ENCODE peak calls at places on chromosomes 4 and X, in five cellular contexts. J, L, G, B and C are unnamed samples.

GRCh38 chr4:22881416-22881815 is 188.7 kb downstream of the GBA3 start:
- DNase-seq in J (no peak), L (no peak), G (no peak), B (no peak), C (no peak)

GRCh38 chrX:19545651-19546050 is 30.3 kb upstream of the MAP3K15 start:
- DNase-seq in G (no peak), L (no peak), B (no peak), J (no peak), C (no peak)

GRCh38 chr4:53003959-53004358 is 141.8 kb downstream of the RASL11B start:
- DNase-seq in G (no peak), J (no peak), B (no peak), L (no peak), C (no peak)

GRCh38 chrX:1325515-1326116 is 11.0 kb upstream of the IL3RA start:
- DNase-seq in J (no peak), B (no peak), L (no peak), G (no peak), C (no peak)

GRCh38 chr4:82721819-82722423 is 76.7 kb downstream of the SCD5 start:
- DNase-seq in B (no peak), L (no peak), G (peak; percentile 29), J (peak; percentile 62), C (no peak)

GRCh38 chr4:168711197-168712120 is 214.6 kb downstream of the PALLD start:
- DNase-seq in B (no peak), J (no peak), G (no peak), L (peak; percentile 76), C (no peak)

GRCh38 chr4:76192221-76192620 is 21.4 kb downstream of the SCARB2 start:
- DNase-seq in B (no peak), G (no peak), L (no peak), J (no peak), C (no peak)

GRCh38 chr4:57303012-57303751 is 193.0 kb upstream of the IGFBP7 start:
- DNase-seq in G (peak; percentile 23), J (peak; percentile 2), L (peak; percentile 3), B (no peak), C (no peak)

GRCh38 chrX:107834273-107835201 is 8.9 kb downstream of the MID2 start:
- DNase-seq in G (no peak), B (no peak), L (peak; percentile 32), J (no peak), C (no peak)

GRCh38 chr4:18020671-18021469 is 685 bp downstream of the LCORL start:
- DNase-seq in J (peak; percentile 65), B (peak; percentile 81), L (peak; percentile 89), G (peak; percentile 80), C (peak; percentile 51)

GRCh38 chrX:115948018-115948923 is 222.3 kb upstream of the AGTR2 start:
- DNase-seq in J (no peak), L (no peak), G (no peak), B (no peak), C (no peak)

DNA sequence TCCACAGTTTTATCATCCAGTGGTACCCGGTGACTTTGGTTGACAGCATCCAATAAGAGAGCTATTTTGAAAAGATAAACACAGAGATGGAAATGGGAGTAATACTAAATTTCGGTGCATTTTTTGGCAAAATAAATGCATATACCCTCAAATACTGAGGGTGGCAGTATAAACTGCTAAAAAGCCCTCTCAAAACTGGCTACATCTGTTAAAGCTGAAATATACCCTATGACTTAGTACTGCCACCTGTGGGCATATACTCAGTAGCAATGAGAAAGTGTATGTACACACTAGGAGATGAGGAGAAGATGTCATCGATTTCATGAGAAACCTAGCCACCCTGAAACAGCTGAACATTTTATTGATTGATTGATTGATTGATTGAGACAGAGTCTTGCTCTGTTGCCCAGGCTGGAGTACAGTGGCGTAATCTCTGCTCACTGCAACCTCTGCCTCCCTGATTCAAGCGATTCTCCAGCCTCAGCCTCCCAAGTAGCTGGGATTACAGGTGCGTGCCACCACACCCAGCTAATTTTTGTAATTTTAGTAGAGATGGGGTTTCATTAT is 12.2 kb upstream of the TMEM128 start:
- DNase-seq in G (no peak), L (peak; percentile 89), J (peak; percentile 81), B (no peak), C (no peak)
- H3K4me3 ChIP-seq in G (no peak overlapping the region), L (no peak overlapping the region), J (no peak overlapping the region), B (no peak overlapping the region), C (no peak overlapping the region)

GRCh38 chrX:135543924-135544323 is 23.5 kb downstream of the INTS6L start:
- DNase-seq in J (no peak), B (no peak), L (no peak), G (no peak), C (no peak)
- H3K4me3 ChIP-seq in J (no peak overlapping the region), B (no peak overlapping the region), L (no peak overlapping the region), G (no peak overlapping the region), C (no peak overlapping the region)

DNA sequence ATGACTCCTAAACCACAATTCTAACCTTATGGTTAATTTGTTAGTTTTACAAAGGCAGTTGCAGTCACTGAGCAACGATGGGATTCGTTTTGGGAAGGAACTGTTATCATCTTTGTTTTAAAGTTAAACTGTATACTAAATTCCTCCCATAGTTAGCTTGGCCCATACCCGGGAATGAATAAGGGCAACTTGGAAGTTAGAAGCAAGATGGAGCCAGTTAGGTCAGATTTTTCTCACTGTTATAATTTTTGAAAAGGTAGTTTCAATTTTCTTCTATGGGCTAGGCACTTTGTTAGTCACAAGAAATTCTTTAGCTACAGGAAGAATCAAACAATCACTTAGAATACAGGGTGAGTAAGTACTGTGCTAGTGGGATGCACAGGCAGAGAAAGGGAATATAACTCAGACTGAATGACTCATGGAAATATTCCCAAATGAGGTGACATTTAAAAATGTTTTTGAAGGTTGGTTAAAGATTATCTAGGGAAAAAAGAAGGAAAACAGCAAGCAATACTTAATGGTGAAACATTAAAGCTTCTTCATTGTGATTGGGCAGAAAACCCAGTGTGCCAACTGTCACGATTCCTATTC is 153.6 kb downstream of the MAGEB17 start:
- DNase-seq in L (no peak), B (no peak), J (no peak), G (no peak), C (peak; percentile 1)
- H3K4me3 ChIP-seq in L (no peak overlapping the region), B (no peak overlapping the region), J (no peak overlapping the region), G (no peak overlapping the region), C (no peak overlapping the region)

GRCh38 chr4:185772391-185773093 is 39.5 kb downstream of the SORBS2 start:
- DNase-seq in G (no peak), B (no peak), L (no peak), J (no peak), C (no peak)
- H3K4me3 ChIP-seq in G (peak overlapping the region; percentile 60), B (peak overlapping the region; percentile 61), L (no peak overlapping the region), J (no peak overlapping the region), C (peak overlapping the region; percentile 47)

DNA sequence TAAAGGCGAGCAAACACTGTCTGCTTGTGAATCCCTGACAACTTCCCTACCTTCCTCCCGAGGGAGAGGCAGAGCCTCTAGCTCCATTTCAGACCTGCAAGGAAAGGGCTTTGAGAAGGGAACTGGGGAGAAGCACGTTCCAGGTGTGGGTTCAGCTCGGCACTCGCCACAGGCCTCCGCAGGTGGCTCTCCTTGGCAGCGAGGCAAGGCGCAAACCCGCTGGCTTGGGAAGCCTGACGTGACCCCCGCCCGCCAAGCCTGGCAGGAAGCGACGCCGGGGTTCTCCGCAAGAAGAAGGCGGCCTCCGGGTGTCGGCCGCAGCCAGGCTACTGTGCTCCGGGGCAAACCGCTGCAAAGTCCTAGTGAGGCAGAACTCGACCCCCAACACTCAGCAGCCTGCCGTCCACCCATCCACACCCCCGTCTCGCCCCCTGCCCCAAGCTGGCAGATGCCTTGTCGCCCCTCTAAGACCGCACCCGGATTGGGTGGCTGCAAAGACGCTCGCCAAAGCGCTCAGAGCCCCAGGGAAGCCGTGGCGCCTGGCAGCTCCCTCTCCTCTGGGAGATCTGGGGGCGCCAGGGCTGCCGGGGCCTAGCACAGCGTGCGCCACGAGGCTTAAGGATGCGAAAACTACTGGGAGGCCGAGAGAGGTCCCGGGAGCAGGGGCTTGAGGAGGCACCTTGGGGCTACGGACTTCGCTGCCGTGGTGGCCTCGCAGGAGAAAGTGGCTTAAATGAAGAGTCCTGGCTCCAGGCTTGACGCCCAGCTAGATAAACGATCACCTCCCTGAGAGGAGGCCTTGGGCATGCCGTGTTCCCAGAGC is 21.8 kb downstream of the NKX3-2 start:
- DNase-seq in J (no peak), B (no peak), G (no peak), L (no peak), C (no peak)
- H3K4me3 ChIP-seq in J (no peak overlapping the region), B (peak overlapping the region; percentile 34), G (peak overlapping the region; percentile 5), L (no peak overlapping the region), C (peak overlapping the region; percentile 10)

GRCh38 chr4:99816611-99817309 is at the start of gene DAPP1:
- DNase-seq in J (peak; percentile 58), G (no peak), L (no peak), B (no peak), C (no peak)
- H3K4me3 ChIP-seq in J (no peak within 1 kb of the TSS), G (no peak within 1 kb of the TSS), L (no peak within 1 kb of the TSS), B (peak within 1 kb of the TSS; percentile 50), C (no peak within 1 kb of the TSS)

GRCh38 chr4:95537967-95538485 is 10.7 kb downstream of the UNC5C start:
- DNase-seq in B (no peak), G (no peak), L (no peak), J (no peak), C (no peak)

GRCh38 chr4:95537181-95537580 is 11.6 kb downstream of the UNC5C start:
- DNase-seq in L (no peak), J (no peak), G (peak; percentile 41), B (no peak), C (no peak)

GRCh38 chr4:95540227-95540626 is 8.5 kb downstream of the UNC5C start:
- DNase-seq in G (peak; percentile 38), L (no peak), J (no peak), B (no peak), C (no peak)

GRCh38 chr4:95541094-95541493 is 7.7 kb downstream of the UNC5C start:
- DNase-seq in G (no peak), L (no peak), J (no peak), B (no peak), C (no peak)

DNA sequence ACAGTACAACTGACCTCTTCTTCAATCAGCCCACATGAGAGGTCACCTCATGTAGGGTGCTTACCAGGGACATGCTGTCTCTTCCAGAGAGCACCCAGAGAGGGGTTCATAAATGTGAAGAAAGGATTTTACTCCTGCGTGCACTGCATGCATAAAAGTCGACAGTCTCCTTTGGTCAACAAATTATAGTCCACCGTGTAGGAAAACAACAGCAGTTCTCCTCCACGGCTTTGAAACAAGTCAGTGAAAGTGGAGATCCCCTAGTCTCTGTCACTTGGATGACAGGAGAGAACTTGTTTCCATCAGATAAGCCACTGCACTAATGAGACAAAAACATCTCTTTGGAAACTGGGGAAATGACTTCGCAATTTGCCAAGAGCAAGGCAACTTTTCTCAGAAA is 9.7 kb downstream of the UNC5C start:
- DNase-seq in J (no peak), L (no peak), B (no peak), G (no peak), C (no peak)
- H3K4me3 ChIP-seq in J (no peak overlapping the region), L (no peak overlapping the region), B (peak overlapping the region; percentile 80), G (no peak overlapping the region), C (no peak overlapping the region)

DNA sequence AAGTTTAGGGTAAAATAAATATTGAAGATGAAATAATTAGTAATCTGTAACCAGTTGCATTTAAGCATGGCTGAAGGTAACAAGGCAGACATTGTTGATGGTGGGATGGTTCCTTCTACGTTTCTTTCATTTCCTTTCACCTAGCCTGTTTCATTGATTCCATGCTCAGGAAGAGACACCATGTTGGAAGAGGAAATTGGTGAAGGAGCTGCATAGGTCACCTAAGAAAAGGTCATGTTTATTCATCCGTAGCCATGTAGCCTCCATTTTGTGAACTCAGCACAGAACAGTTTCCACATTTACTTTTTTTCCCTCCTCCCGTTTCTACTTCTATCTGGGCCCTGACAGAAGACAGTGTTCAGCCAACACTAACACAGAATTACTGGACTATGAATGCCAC is 3.8 kb downstream of the ADH1B start:
- DNase-seq in L (no peak), B (no peak), G (no peak), J (no peak), C (no peak)
- H3K4me3 ChIP-seq in L (no peak overlapping the region), B (peak overlapping the region; percentile 69), G (no peak overlapping the region), J (no peak overlapping the region), C (no peak overlapping the region)

GRCh38 chrX:65671286-65671685 is 3.8 kb downstream of the MSN start:
- DNase-seq in L (no peak), G (no peak), B (no peak), J (no peak), C (no peak)
- H3K4me3 ChIP-seq in L (peak overlapping the region; percentile 28), G (no peak overlapping the region), B (peak overlapping the region; percentile 56), J (no peak overlapping the region), C (no peak overlapping the region)